ENCODE peak calls at places on chromosomes 16 and 17, in four cellular contexts. One of them, this sample, is unnamed.

GRCh38 chr17:63622571-63623390 is 564 bp downstream of the MAP3K3 start:
- DNase-seq in ecto neural progenitor cell: peak
- DNase-seq in MM.1S: peak
- DNase-seq in mesendoderm: peak
- DNase-seq in this sample: peak

GRCh38 chr17:81480140-81480917 is 32.3 kb downstream of the ACTG1 start:
- DNase-seq in ecto neural progenitor cell: no peak
- DNase-seq in MM.1S: no peak
- DNase-seq in mesendoderm: no peak
- DNase-seq in this sample: no peak

GRCh38 chr16:11139624-11140375 is 116.2 kb downstream of the SOCS1 start:
- DNase-seq in ecto neural progenitor cell: no peak
- DNase-seq in MM.1S: no peak
- DNase-seq in mesendoderm: peak
- DNase-seq in this sample: no peak

GRCh38 chr17:32161506-32162365 is 19.4 kb downstream of the RHOT1 start:
- DNase-seq in ecto neural progenitor cell: no peak
- DNase-seq in MM.1S: no peak
- DNase-seq in mesendoderm: no peak
- DNase-seq in this sample: no peak

GRCh38 chr16:27193300-27193990 is 9.9 kb upstream of the KDM8 start:
- DNase-seq in ecto neural progenitor cell: no peak
- DNase-seq in MM.1S: no peak
- DNase-seq in mesendoderm: peak
- DNase-seq in this sample: peak

GRCh38 chr17:1169471-1169908 is 10.3 kb downstream of the ABR start:
- DNase-seq in ecto neural progenitor cell: no peak
- DNase-seq in MM.1S: no peak
- DNase-seq in mesendoderm: no peak
- DNase-seq in this sample: peak

GRCh38 chr16:73232555-73233422 is 184.9 kb upstream of the ZFHX3 start:
- DNase-seq in ecto neural progenitor cell: no peak
- DNase-seq in MM.1S: no peak
- DNase-seq in mesendoderm: peak
- DNase-seq in this sample: peak

GRCh38 chr17:45666046-45666600 is 118.0 kb upstream of the CRHR1 start:
- DNase-seq in ecto neural progenitor cell: no peak
- DNase-seq in MM.1S: no peak
- DNase-seq in mesendoderm: no peak
- DNase-seq in this sample: no peak

GRCh38 chr17:42436401-42436800 is 13.3 kb upstream of the CAVIN1 start:
- DNase-seq in ecto neural progenitor cell: no peak
- DNase-seq in MM.1S: no peak
- DNase-seq in mesendoderm: no peak
- DNase-seq in this sample: no peak

GRCh38 chr17:74446551-74447500 is 14.9 kb downstream of the GPRC5C start:
- DNase-seq in ecto neural progenitor cell: peak
- DNase-seq in MM.1S: no peak
- DNase-seq in mesendoderm: no peak
- DNase-seq in this sample: no peak

GRCh38 chr16:89195521-89196171 is 4.7 kb downstream of the SLC22A31 start:
- DNase-seq in ecto neural progenitor cell: peak
- DNase-seq in MM.1S: no peak
- DNase-seq in mesendoderm: no peak
- DNase-seq in this sample: peak

GRCh38 chr17:17752822-17753448 is 71.7 kb downstream of the RAI1 start:
- DNase-seq in ecto neural progenitor cell: peak
- DNase-seq in MM.1S: no peak
- DNase-seq in mesendoderm: peak
- DNase-seq in this sample: no peak

GRCh38 chr16:50585331-50585776 is 37.2 kb downstream of the NKD1 start:
- DNase-seq in ecto neural progenitor cell: no peak
- DNase-seq in MM.1S: no peak
- DNase-seq in mesendoderm: no peak
- DNase-seq in this sample: peak

GRCh38 chr16:389317-389716 is 7.5 kb upstream of the PGAP6 start:
- DNase-seq in ecto neural progenitor cell: no peak
- DNase-seq in MM.1S: no peak
- DNase-seq in mesendoderm: no peak
- DNase-seq in this sample: no peak